ENCODE peak calls at places on chromosomes 6 and 20, in eight cellular contexts. A, S, R, V, C, Z, J and O are unnamed samples.

GRCh38 chr6:135181333-135182119 is 418 bp downstream of the MYB start:
- DNase-seq in A (no peak), S (no peak), R (peak; percentile 23), V (no peak), C (no peak), Z (peak; percentile 40), J (no peak), O (no peak)

GRCh38 chr6:18693923-18694322 is 306.8 kb downstream of the RNF144B start:
- DNase-seq in A (no peak), S (no peak), R (no peak), V (no peak), C (no peak), Z (no peak), J (no peak), O (no peak)

GRCh38 chr20:40481743-40482458 is 207.1 kb downstream of the MAFB start:
- DNase-seq in A (no peak), S (no peak), R (no peak), V (no peak), C (no peak), Z (no peak), J (no peak), O (no peak)

GRCh38 chr6:34532230-34532629 is 23.9 kb downstream of the SPDEF start:
- DNase-seq in A (no peak), S (no peak), R (no peak), V (no peak), C (no peak), Z (no peak), J (no peak), O (no peak)

GRCh38 chr6:137851669-137852068 is 15.4 kb upstream of the TNFAIP3 start:
- DNase-seq in A (no peak), S (no peak), R (no peak), V (no peak), C (no peak), Z (no peak), J (no peak), O (no peak)

GRCh38 chr20:47360489-47361267 is 4.2 kb upstream of the ZMYND8 start:
- DNase-seq in A (peak; percentile 51), S (peak; percentile 67), R (peak; percentile 94), V (peak; percentile 73), C (peak; percentile 94), Z (peak; percentile 86), J (peak; percentile 70), O (peak; percentile 51)

GRCh38 chr6:69768664-69769063 is 28.1 kb downstream of the LMBRD1 start:
- DNase-seq in A (no peak), S (peak; percentile 3), R (no peak), V (no peak), C (no peak), Z (no peak), J (no peak), O (no peak)

GRCh38 chr6:162385980-162386379 is 341.6 kb downstream of the PRKN start:
- DNase-seq in A (no peak), S (no peak), R (no peak), V (no peak), C (no peak), Z (no peak), J (no peak), O (no peak)

GRCh38 chr20:56003966-56004365 is 1.4 kb downstream of the CBLN4 start:
- DNase-seq in A (no peak), S (no peak), R (no peak), V (no peak), C (peak; percentile 23), Z (no peak), J (no peak), O (no peak)

GRCh38 chr6:129281173-129281796 is 398.3 kb downstream of the LAMA2 start:
- DNase-seq in A (no peak), S (no peak), R (no peak), V (no peak), C (no peak), Z (no peak), J (no peak), O (no peak)

GRCh38 chr6:7165736-7166296 is 58.1 kb downstream of the RREB1 start:
- DNase-seq in A (no peak), S (no peak), R (no peak), V (peak; percentile 60), C (no peak), Z (no peak), J (no peak), O (no peak)

GRCh38 chr6:119110601-119111548 is 32.4 kb upstream of the FAM184A start:
- DNase-seq in A (no peak), S (peak; percentile 59), R (peak; percentile 53), V (peak; percentile 17), C (no peak), Z (peak; percentile 52), J (peak; percentile 20), O (no peak)

GRCh38 chr6:112007805-112008204 is 46.1 kb upstream of the CCN6 start:
- DNase-seq in A (no peak), S (no peak), R (peak; percentile 53), V (no peak), C (peak; percentile 28), Z (peak; percentile 30), J (no peak), O (no peak)

GRCh38 chr6:72040106-72040505 is 153.8 kb downstream of the RIMS1 start:
- DNase-seq in A (no peak), S (no peak), R (no peak), V (no peak), C (no peak), Z (no peak), J (no peak), O (no peak)

GRCh38 chr20:42018979-42019378 is 400.8 kb upstream of the CHD6 start:
- DNase-seq in A (no peak), S (no peak), R (no peak), V (no peak), C (no peak), Z (no peak), J (no peak), O (no peak)

GRCh38 chr20:24634855-24635254 is 165.4 kb downstream of the SYNDIG1 start:
- DNase-seq in A (peak; percentile 94), S (peak; percentile 77), R (peak; percentile 95), V (peak; percentile 85), C (peak; percentile 44), Z (peak; percentile 86), J (peak; percentile 77), O (peak; percentile 85)

GRCh38 chr20:17728074-17728473 is 28.3 kb downstream of the BANF2 start:
- DNase-seq in A (no peak), S (no peak), R (no peak), V (no peak), C (no peak), Z (no peak), J (no peak), O (no peak)

GRCh38 chr6:159838020-159838744 is 38.1 kb downstream of the PNLDC1 start:
- DNase-seq in A (no peak), S (no peak), R (no peak), V (no peak), C (no peak), Z (no peak), J (no peak), O (no peak)

GRCh38 chr20:38599410-38599882 is 2.2 kb upstream of the ARHGAP40 start:
- DNase-seq in A (no peak), S (peak; percentile 20), R (no peak), V (peak; percentile 87), C (peak; percentile 50), Z (peak; percentile 32), J (no peak), O (no peak)

GRCh38 chr20:58084966-58085365 is 143.5 kb downstream of the ANKRD60 start:
- DNase-seq in A (no peak), S (no peak), R (no peak), V (peak; percentile 58), C (no peak), Z (no peak), J (no peak), O (no peak)

GRCh38 chr6:11918021-11918738 is 93.9 kb upstream of the HIVEP1 start:
- DNase-seq in A (no peak), S (no peak), R (peak; percentile 89), V (peak; percentile 75), C (no peak), Z (peak; percentile 79), J (no peak), O (peak; percentile 72)